ENCODE peak calls at places on chromosome 17, in seven cellular contexts. H is H9, E is fibroblast of mammary gland, F is AG10803, P is epithelial cell of proximal tubule, L is ovary, T is foreskin fibroblast. R is an unnamed sample.

GRCh38 chr17:520447-521167 is 168.0 kb upstream of the RPH3AL start:
- DNase-seq in H (no peak), E (no peak), F (no peak), P (no peak), L (no peak), T (no peak), R (no peak)

GRCh38 chr17:66281671-66282369 is 20.6 kb upstream of the PRKCA start:
- DNase-seq in H (no peak), E (no peak), F (peak), P (no peak), L (no peak), T (no peak), R (no peak)

GRCh38 chr17:79659376-79659775 is 48.5 kb upstream of the RBFOX3 start:
- DNase-seq in H (peak), E (no peak), F (no peak), P (no peak), L (no peak), T (no peak), R (peak)

GRCh38 chr17:41928693-41929251 is 1.6 kb upstream of the ODAD4 start:
- DNase-seq in H (no peak), E (no peak), F (no peak), P (no peak), L (no peak), T (no peak), R (no peak)

GRCh38 chr17:42571435-42572225 is 4.7 kb downstream of the MLX start:
- DNase-seq in H (no peak), E (no peak), F (peak), P (no peak), L (no peak), T (no peak), R (no peak)

GRCh38 chr17:19270347-19270950 is 33.3 kb downstream of the EPN2 start:
- DNase-seq in H (no peak), E (no peak), F (no peak), P (no peak), L (no peak), T (no peak), R (no peak)

GRCh38 chr17:43720311-43721060 is 38.1 kb downstream of the SOST start:
- DNase-seq in H (peak), E (peak), F (peak), P (no peak), L (peak), T (no peak), R (peak)

GRCh38 chr17:32007463-32008298 is 498 bp downstream of the LRRC37B start:
- DNase-seq in H (peak), E (peak), F (no peak), P (no peak), L (peak), T (peak), R (no peak)

GRCh38 chr17:57939797-57940196 is 15.4 kb downstream of the CUEDC1 start:
- DNase-seq in H (no peak), E (no peak), F (no peak), P (no peak), L (no peak), T (no peak), R (no peak)

GRCh38 chr17:82696259-82696658 is 2.2 kb downstream of the RAB40B start:
- DNase-seq in H (no peak), E (no peak), F (no peak), P (no peak), L (no peak), T (no peak), R (no peak)

GRCh38 chr17:51371732-51372151 is 111.4 kb downstream of the UTP18 start:
- DNase-seq in H (peak), E (peak), F (peak), P (no peak), L (no peak), T (peak), R (no peak)
- TF ChIP-seq CTCF in H (peak), E (peak), F (peak), P (peak), L (no peak), T (peak), R (peak)

DNA sequence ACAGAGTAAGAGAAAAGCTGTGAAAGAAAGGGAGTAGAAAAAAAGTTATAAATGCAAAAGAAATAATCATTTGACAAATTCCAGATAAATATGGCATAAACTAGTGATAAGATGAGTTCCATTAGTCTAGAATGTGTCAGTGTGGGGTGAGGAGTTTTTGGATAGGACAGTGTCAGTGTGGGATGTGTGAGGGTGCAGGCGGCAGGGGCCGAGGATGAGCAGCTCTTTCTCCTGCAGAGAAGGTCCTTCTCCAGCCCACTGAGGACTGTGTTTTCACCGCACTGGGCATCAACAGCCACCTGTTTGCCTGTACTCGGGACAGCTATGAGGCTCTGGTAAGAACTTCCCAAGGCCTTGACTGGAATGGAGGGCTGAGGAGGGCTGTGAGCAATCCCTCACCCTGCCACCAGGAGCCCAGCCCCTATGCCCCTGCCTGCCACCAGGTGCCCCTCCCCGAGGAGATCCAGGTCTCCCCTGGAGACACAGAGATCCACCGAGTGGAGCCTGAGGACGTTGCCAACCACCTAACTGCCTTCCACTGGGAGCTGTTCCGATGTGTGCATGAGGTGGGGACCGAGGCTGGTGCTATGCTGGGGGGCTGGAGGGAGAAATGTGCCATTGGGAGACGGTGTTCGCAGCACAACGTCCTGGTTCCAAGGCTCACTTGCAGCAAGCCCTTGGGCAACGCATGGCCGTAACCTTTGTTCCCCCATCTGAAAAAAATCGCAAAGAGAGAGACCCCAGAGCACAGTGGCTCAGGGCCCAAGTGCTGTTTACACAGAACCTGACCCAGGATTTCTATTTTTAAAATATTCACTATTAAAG is 13.1 kb downstream of the RAPGEFL1 start:
- DNase-seq in H (peak), E (no peak), F (no peak), P (no peak), L (no peak), T (no peak), R (no peak)
- TF ChIP-seq CTCF in H (peak), E (peak), F (peak), P (peak), L (no peak), T (peak), R (peak)

GRCh38 chr17:44775136-44775837 is 16.5 kb downstream of the ADAM11 start:
- DNase-seq in H (no peak), E (peak), F (peak), P (peak), L (peak), T (peak), R (peak)
- TF ChIP-seq CTCF in H (peak), E (no peak), F (no peak), P (no peak), L (no peak), T (no peak), R (peak)

DNA sequence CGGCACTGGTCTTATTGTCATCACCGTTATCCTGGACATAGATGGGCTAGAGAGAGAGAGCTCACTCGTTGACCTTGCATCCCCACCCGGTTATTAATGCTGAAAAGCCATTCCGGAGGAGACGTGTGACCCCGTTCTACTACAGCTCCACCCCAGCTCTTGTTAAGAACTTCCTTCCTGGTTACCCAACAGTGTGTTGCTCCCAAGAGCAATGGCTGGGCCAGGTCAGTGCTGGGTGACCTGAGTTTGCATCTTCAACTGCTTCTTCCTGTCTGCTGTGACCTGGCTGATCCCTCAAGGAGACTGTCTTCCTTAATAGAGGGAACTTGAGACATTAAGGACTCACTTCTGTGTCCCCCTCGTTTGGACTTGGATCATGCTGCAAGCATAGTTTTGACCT is 96.1 kb upstream of the SDK2 start:
- DNase-seq in H (no peak), E (no peak), F (no peak), P (no peak), L (no peak), T (no peak), R (no peak)
- TF ChIP-seq CTCF in H (no peak), E (no peak), F (no peak), P (no peak), L (no peak), T (no peak), R (no peak)

GRCh38 chr17:36650096-36650764 is 48.8 kb downstream of the MRM1 start:
- DNase-seq in H (no peak), E (no peak), F (no peak), P (no peak), L (no peak), T (no peak), R (no peak)

GRCh38 chr17:36645358-36645757 is 44.0 kb downstream of the MRM1 start:
- DNase-seq in H (no peak), E (no peak), F (no peak), P (no peak), L (no peak), T (no peak), R (no peak)

GRCh38 chr17:36652716-36653115 is 51.3 kb downstream of the MRM1 start:
- DNase-seq in H (no peak), E (peak), F (no peak), P (no peak), L (no peak), T (no peak), R (no peak)

GRCh38 chr17:36643086-36643685 is 41.8 kb downstream of the MRM1 start:
- DNase-seq in H (no peak), E (no peak), F (no peak), P (no peak), L (no peak), T (no peak), R (no peak)

GRCh38 chr17:36647598-36647997 is 46.2 kb downstream of the MRM1 start:
- DNase-seq in H (peak), E (no peak), F (no peak), P (no peak), L (no peak), T (no peak), R (no peak)
- TF ChIP-seq CTCF in H (peak), E (no peak), F (no peak), P (no peak), L (no peak), T (no peak), R (no peak)

GRCh38 chr17:74686761-74687160 is 26.0 kb downstream of the CD300LF start:
- DNase-seq in H (no peak), E (no peak), F (no peak), P (no peak), L (no peak), T (no peak), R (no peak)
- TF ChIP-seq CTCF in H (no peak), E (no peak), F (no peak), P (no peak), L (no peak), T (no peak), R (no peak)

GRCh38 chr17:64534187-64534586 is 27.4 kb downstream of the CEP95 start:
- DNase-seq in H (no peak), E (no peak), F (no peak), P (no peak), L (no peak), T (peak), R (no peak)
- TF ChIP-seq CTCF in H (no peak), E (peak), F (peak), P (peak), L (no peak), T (peak), R (no peak)

DNA sequence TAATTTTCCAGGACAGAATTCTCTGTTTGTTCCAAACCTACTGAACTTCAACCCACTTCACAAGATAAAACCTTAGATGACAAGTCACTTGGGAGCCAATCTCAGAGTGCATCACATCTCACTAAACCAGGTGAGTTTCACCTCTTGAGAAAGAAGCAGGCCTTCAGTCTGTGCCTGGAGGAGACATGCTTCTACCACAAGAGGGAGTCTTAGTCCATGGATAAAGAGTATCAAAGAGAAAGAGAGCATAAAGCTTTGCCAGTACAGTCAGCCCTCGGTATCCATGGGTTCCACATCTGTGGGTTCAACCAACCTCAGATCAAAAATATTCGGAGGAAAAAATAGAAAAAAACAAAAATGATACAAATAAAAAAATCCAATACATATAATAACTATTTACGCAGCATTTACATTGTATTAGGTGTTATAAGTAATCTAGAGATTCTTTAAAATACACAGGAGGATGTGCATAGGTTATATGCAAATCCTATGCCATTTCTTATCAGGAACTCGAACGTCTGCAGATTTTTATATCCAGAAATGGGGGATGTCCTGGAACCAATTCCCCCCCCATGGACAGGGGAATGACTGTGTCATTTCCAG is 37.7 kb downstream of the DUSP14 start:
- DNase-seq in H (no peak), E (peak), F (peak), P (peak), L (no peak), T (peak), R (no peak)
- TF ChIP-seq CTCF in H (peak), E (peak), F (peak), P (peak), L (peak), T (peak), R (peak)

GRCh38 chr17:45768000-45768399 is 16.1 kb upstream of the CRHR1 start:
- DNase-seq in H (peak), E (no peak), F (no peak), P (no peak), L (no peak), T (no peak), R (no peak)
- TF ChIP-seq CTCF in H (peak), E (no peak), F (no peak), P (peak), L (no peak), T (no peak), R (no peak)

R was measured in type B pancreatic cell.